ENCODE peak calls at places on chromosome X, in seven cellular contexts. J is body of pancreas, P is GM12878, B is heart left ventricle, I is gastrocnemius medialis, Q is HCT116, T is right lobe of liver. K is an unnamed sample.

GRCh38 chrX:77785400-77785745 is 643 bp downstream of the ATRX start:
- ATAC-seq in J (peak), P (peak), B (peak), I (peak), Q (peak), T (peak), K (peak)

GRCh38 chrX:2342281-2342688 is 158.5 kb downstream of the DHRSX start:
- ATAC-seq in J (no peak), P (no peak), B (peak), I (peak), Q (no peak), T (no peak), K (no peak)

GRCh38 chrX:153879741-153880439 is 6.1 kb downstream of the L1CAM start:
- ATAC-seq in J (no peak), P (no peak), B (no peak), I (no peak), Q (no peak), T (no peak), K (no peak)

GRCh38 chrX:150869450-150869849 is 29.0 kb downstream of the CD99L2 start:
- ATAC-seq in J (no peak), P (peak), B (peak), I (peak), Q (no peak), T (no peak), K (no peak)

GRCh38 chrX:154028502-154029184 is 8.9 kb upstream of the IRAK1 start:
- ATAC-seq in J (no peak), P (no peak), B (no peak), I (no peak), Q (no peak), T (peak), K (no peak)

GRCh38 chrX:153206425-153207046 is 27.5 kb downstream of the MAGEA1 start:
- ATAC-seq in J (no peak), P (no peak), B (no peak), I (no peak), Q (no peak), T (no peak), K (no peak)

GRCh38 chrX:968391-968790 is 244.1 kb downstream of the CRLF2 start:
- ATAC-seq in J (no peak), P (no peak), B (no peak), I (no peak), Q (no peak), T (no peak), K (no peak)

GRCh38 chrX:70175338-70175737 is 1.9 kb upstream of the DGAT2L6 start:
- ATAC-seq in J (no peak), P (peak), B (no peak), I (no peak), Q (no peak), T (no peak), K (no peak)

GRCh38 chrX:83819304-83819703 is 41.6 kb upstream of the CYLC1 start:
- ATAC-seq in J (no peak), P (no peak), B (no peak), I (no peak), Q (no peak), T (no peak), K (no peak)

GRCh38 chrX:120791013-120791643 is 84.5 kb downstream of the CT47B1 start:
- ATAC-seq in J (peak), P (peak), B (peak), I (peak), Q (peak), T (no peak), K (peak)

GRCh38 chrX:136021903-136022302 is 36.7 kb downstream of the SLC9A6 start:
- ATAC-seq in J (no peak), P (peak), B (no peak), I (no peak), Q (no peak), T (no peak), K (no peak)

DNA sequence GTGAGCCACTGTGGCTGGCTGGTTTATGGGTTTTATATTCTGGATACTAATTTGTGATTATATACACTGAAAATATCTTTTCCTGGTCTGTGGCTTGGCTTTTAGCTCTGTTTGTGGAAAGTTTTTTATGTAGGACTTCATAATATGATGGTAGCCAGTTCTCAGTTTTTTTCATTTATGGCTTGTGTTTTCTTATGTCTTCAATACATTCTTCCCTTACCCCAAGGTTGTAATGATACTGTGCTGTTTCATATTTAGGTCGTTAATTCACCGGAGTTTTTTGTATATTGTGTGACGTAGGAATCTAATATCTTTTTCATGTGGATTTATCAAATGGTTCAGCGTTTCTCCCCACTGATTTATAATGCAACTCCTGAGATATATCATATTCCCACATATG is 6.6 kb downstream of the ZFX start:
- ATAC-seq in J (no peak), P (no peak), B (no peak), I (no peak), Q (no peak), T (no peak), K (no peak)
- H3K27ac ChIP-seq in J (no peak), P (no peak), B (no peak), I (no peak), Q (no peak), T (no peak), K (no peak)

GRCh38 chrX:103404225-103405008 is 28.1 kb downstream of the BEX3 start:
- ATAC-seq in J (peak), P (peak), B (no peak), I (peak), Q (peak), T (peak), K (peak)
- TF ChIP-seq POLR2A in J (no peak), P (peak), B (no peak), I (no peak), Q (no peak), T (peak), K (no peak)

DNA sequence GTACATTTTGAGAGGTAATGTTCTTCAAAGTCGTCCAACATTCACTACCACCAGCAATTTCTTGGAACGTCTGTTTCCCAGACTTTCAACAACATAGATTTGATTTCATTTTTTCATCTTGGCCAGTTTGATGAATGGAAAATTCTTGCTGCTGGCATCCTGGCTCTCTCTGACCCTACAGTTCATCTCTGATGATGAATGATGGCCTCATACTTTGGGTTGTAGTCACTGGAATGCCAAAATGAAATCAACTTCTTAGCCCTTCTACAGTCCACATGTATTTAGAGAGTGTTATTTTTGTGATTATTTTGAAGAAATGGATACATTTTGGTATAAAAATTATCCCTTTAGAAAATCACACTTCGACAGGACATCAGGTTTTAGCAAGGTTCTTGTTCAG is 8.8 kb downstream of the CHST7 start:
- ATAC-seq in J (no peak), P (no peak), B (no peak), I (no peak), Q (peak), T (no peak), K (no peak)
- H3K27ac ChIP-seq in J (no peak), P (no peak), B (peak), I (no peak), Q (peak), T (no peak), K (peak)

GRCh38 chrX:47218280-47218919 is at the start of gene CDK16:
- ATAC-seq in J (peak), P (peak), B (peak), I (peak), Q (peak), T (peak), K (peak)
- TF ChIP-seq POLR2A in J (peak), P (peak), B (peak), I (peak), Q (peak), T (peak), K (peak)

GRCh38 chrX:13091111-13091765 is 46.8 kb upstream of the FAM9C start:
- ATAC-seq in J (no peak), P (peak), B (no peak), I (no peak), Q (no peak), T (peak), K (no peak)
- H3K27ac ChIP-seq in J (peak), P (peak), B (peak), I (no peak), Q (no peak), T (peak), K (no peak)

DNA sequence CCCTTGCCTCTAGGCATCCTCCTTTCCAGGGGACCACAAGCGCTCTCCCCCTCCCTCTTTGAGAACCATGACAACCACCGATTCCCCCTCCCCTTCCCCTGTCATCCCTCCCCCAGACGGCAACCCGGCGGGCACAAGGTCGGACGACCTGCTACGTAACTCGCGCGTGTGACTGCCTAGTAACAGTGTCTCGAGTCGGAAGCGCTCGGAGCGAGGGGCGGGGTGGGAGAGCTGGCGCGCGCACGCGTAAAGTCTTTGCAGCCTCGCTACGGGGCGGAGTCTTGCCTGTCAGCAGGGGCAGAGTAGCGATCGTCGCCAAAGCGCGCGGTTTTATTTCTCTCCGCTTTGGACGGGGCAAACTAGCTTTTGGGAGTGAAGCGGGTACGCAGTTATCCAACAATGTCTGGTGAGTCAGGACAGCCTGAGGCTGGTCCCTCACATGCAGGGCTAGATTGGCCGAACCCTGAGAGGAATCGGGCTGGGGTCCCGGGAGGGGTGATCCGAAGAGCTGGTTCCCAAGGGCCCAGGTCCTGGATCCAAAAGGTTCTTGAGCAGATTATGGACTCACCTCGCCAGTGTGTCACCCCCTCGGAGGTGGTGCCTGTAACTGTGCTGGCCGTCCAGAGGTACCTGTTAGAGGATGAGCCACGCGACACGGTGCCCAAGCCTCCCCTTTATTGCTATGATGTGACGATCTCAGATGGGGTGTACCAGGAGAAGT is at the start of gene RADX:
- ATAC-seq in J (peak), P (peak), B (peak), I (peak), Q (peak), T (peak), K (peak)
- TF ChIP-seq POLR2A in J (no peak), P (peak), B (no peak), I (peak), Q (peak), T (peak), K (no peak)

DNA sequence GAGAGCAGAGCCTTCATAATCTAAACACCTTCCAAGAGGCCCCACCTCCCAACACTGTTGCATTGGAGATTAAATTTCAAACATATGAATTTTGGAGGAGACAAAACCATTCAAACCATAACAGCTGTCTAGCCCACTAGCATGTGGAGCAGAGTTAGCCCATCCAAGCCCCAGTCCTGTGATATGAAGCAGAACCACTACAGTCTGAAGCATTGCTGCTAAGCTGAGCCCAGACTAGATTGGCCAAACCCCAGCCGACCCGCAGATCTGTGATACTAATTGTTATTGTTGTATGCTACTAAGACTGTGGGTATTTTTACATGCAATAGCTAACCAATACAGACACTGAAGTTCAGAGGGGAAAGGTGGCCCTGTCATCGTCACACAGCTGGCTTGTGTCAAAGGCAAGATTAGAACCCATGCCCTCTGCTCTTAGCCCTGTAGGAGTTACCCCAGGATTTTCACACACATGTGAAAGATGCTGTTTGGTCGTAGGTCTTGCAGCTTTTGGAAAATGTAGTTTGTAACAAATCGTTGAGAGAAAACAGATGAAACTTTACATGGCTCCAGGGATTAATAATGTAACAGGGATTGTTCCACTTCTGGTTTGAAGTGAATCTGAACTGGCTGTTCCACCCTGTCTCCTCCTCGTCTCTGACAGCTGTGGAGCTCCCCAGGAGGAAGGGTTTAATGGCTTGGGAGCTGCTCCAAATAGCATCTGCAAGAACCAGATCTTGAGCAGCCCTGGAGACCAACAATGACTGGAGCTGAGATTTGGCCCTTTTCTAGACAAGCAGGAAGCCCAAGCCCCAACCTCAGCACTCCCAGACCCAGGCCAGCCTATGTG is 517.5 kb downstream of the MID1IP1 start:
- ATAC-seq in J (peak), P (no peak), B (peak), I (peak), Q (no peak), T (no peak), K (no peak)
- H3K27ac ChIP-seq in J (no peak), P (no peak), B (no peak), I (no peak), Q (no peak), T (no peak), K (no peak)